ENCODE peak calls at places on chromosome 7, in five cellular contexts. Y, R, P, K and F are unnamed samples.

GRCh38 chr7:132939495-132939894 is 142.4 kb downstream of the CHCHD3 start:
- DNase-seq in K (no peak), P (no peak), R (no peak), Y (no peak), F (no peak)

GRCh38 chr7:131106681-131107342 is 220.9 kb upstream of the MKLN1 start:
- DNase-seq in R (peak; percentile 50), P (no peak), K (no peak), Y (peak; percentile 44), F (no peak)

GRCh38 chr7:111076205-111076604 is 14.7 kb upstream of the LRRN3 start:
- DNase-seq in K (no peak), P (no peak), Y (no peak), R (peak; percentile 36), F (no peak)

GRCh38 chr7:36575832-36576231 is 148.5 kb downstream of the AOAH start:
- DNase-seq in Y (no peak), K (no peak), P (no peak), R (no peak), F (no peak)

GRCh38 chr7:42981595-42981994 is 49.4 kb downstream of the MRPL32 start:
- DNase-seq in Y (no peak), K (no peak), P (no peak), R (no peak), F (no peak)

GRCh38 chr7:4797858-4798705 is 22.7 kb downstream of the AP5Z1 start:
- DNase-seq in R (peak; percentile 36), P (peak; percentile 31), Y (peak; percentile 89), K (no peak), F (no peak)

GRCh38 chr7:47390914-47391313 is 191.0 kb downstream of the TNS3 start:
- DNase-seq in R (no peak), Y (no peak), K (no peak), P (no peak), F (no peak)

GRCh38 chr7:151838861-151839381 is 38.0 kb downstream of the PRKAG2 start:
- DNase-seq in P (no peak), K (no peak), Y (peak; percentile 46), R (no peak), F (no peak)

GRCh38 chr7:24827027-24827426 is 69.8 kb upstream of the GSDME start:
- DNase-seq in K (no peak), R (no peak), Y (no peak), P (no peak), F (no peak)

GRCh38 chr7:129911790-129912189 is 41.0 kb downstream of the UBE2H start:
- DNase-seq in P (no peak), K (no peak), Y (no peak), R (no peak), F (no peak)

GRCh38 chr7:129780257-129781127 is 169.0 kb downstream of the NRF1 start:
- DNase-seq in R (peak; percentile 91), K (no peak), P (peak; percentile 72), Y (no peak), F (no peak)

GRCh38 chr7:33471636-33472242 is 342.4 kb downstream of the BBS9 start:
- DNase-seq in Y (peak; percentile 6), K (no peak), R (no peak), P (no peak), F (no peak)

GRCh38 chr7:158056761-158057160 is 530.9 kb downstream of the PTPRN2 start:
- DNase-seq in K (no peak), R (no peak), Y (no peak), P (no peak), F (no peak)

GRCh38 chr7:82678259-82678658 is 234.7 kb upstream of the CACNA2D1 start:
- DNase-seq in K (no peak), P (no peak), R (no peak), Y (no peak), F (no peak)

GRCh38 chr7:363626-364025 is 73.7 kb downstream of the FOXL3 start:
- DNase-seq in R (no peak), P (no peak), Y (no peak), K (no peak), F (no peak)

GRCh38 chr7:102306916-102307677 is 20.4 kb downstream of the SH2B2 start:
- DNase-seq in Y (peak; percentile 80), P (peak; percentile 72), R (peak; percentile 46), K (no peak), F (peak; percentile 93)

GRCh38 chr7:7672545-7673239 is 32.1 kb downstream of the UMAD1 start:
- DNase-seq in Y (no peak), R (no peak), P (no peak), K (no peak), F (no peak)

GRCh38 chr7:101121996-101122932 is 4.6 kb upstream of the SERPINE1 start:
- DNase-seq in Y (peak; percentile 53), R (peak; percentile 88), K (peak; percentile 98), P (peak; percentile 93), F (peak; percentile 94)

GRCh38 chr7:151813445-151813844 is 63.5 kb downstream of the PRKAG2 start:
- DNase-seq in P (no peak), K (no peak), Y (no peak), R (no peak), F (no peak)

GRCh38 chr7:95684037-95684436 is 87.7 kb upstream of the PDK4 start:
- DNase-seq in R (peak; percentile 60), K (no peak), Y (no peak), P (peak; percentile 21), F (no peak)

GRCh38 chr7:30365626-30366025 is 81.2 kb downstream of the ZNRF2 start:
- DNase-seq in Y (no peak), R (no peak), K (no peak), P (no peak), F (no peak)

GRCh38 chr7:113774182-113774807 is 144.5 kb downstream of the PPP1R3A start:
- DNase-seq in Y (peak; percentile 21), R (peak; percentile 68), K (peak; percentile 9), P (peak; percentile 28), F (no peak)
- TF ChIP-seq CTCF in Y (peak; percentile 68), R (peak; percentile 59), K (peak; percentile 47), P (peak; percentile 48), F (peak; percentile 76)

GRCh38 chr7:21986101-21986500 is 40.4 kb upstream of the CDCA7L start:
- DNase-seq in K (no peak), P (no peak), R (no peak), Y (no peak), F (no peak)

GRCh38 chr7:21981524-21981923 is 35.8 kb upstream of the CDCA7L start:
- DNase-seq in P (no peak), K (no peak), R (no peak), Y (no peak), F (no peak)

GRCh38 chr7:21980921-21981320 is 35.2 kb upstream of the CDCA7L start:
- DNase-seq in R (no peak), K (no peak), Y (no peak), P (no peak), F (no peak)

GRCh38 chr7:21984042-21984441 is 38.3 kb upstream of the CDCA7L start:
- DNase-seq in Y (no peak), R (no peak), K (no peak), P (no peak), F (no peak)
- TF ChIP-seq CTCF in Y (no peak), R (no peak), K (no peak), P (no peak), F (no peak)

DNA sequence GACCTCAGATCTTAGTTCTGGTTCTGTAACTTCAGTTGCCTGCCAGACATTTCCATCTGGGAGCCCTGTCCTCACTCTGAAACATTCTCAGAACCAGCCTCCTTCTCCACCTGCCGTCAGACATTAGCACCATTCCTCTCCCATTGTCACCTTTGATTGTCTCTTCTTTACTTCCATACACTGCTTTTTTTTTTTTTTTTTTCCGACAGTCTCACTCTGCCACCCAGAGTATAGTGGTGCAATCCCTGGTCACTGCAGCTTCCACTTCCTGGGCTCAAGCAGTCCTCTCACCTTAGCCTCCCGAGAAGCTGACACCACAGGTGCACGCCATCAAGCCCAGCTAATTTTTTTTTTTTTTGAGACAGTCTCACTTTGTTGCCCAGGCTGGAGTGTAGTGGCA is 21.1 kb upstream of the HIPK2 start:
- DNase-seq in P (no peak), K (no peak), Y (no peak), R (no peak), F (no peak)
- TF ChIP-seq CTCF in P (peak; percentile 37), K (no peak), Y (no peak), R (no peak), F (no peak)

DNA sequence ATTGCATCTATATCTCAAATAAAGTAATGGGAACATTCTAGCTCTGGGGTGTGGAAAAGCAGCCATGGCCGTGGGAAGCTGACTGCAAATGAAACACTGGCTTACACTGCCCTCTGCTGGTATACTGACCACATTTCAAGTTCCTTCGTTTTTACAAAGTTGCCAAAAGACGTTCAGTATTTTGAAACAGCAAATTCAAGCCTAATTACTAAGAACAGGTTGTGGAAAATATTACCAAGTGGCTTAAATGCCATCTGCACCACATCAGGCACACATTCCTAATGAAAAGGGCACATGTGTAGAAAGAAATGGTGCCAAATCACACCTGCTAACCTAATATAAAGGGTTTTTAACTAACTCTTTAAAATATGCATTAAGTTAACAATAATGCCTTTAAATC is 83.9 kb downstream of the JAZF1 start:
- DNase-seq in Y (peak; percentile 75), R (peak; percentile 69), P (peak; percentile 27), K (no peak), F (no peak)
- TF ChIP-seq CTCF in Y (peak; percentile 74), R (peak; percentile 70), P (peak; percentile 71), K (peak; percentile 76), F (peak; percentile 85)